ENCODE peak calls at places on chromosomes 4 and X, in four cellular contexts. N is pancreas, E is fibroblast of lung, T is pulmonary artery endothelial cell. C is an unnamed sample.

GRCh38 chrX:127877358-127877757 is 174.8 kb downstream of the ACTRT1 start:
- DNase-seq in E (no peak), N (no peak), T (peak), C (no peak)

GRCh38 chr4:156169011-156169410 is 215.3 kb upstream of the CTSO start:
- DNase-seq in N (no peak), T (no peak), E (peak), C (no peak)

GRCh38 chr4:88029556-88029955 is 22.1 kb downstream of the PKD2 start:
- DNase-seq in T (no peak), N (no peak), E (no peak), C (no peak)

GRCh38 chr4:48633657-48634056 is 143.6 kb downstream of the ZAR1 start:
- DNase-seq in E (no peak), N (no peak), T (no peak), C (no peak)

GRCh38 chrX:63934160-63934559 is 149.1 kb upstream of the ARHGEF9 start:
- DNase-seq in T (no peak), N (no peak), E (no peak), C (no peak)

GRCh38 chr4:113574636-113575103 is 186.9 kb downstream of the CAMK2D start:
- DNase-seq in T (peak), E (peak), N (no peak), C (no peak)

GRCh38 chr4:78437608-78438088 is 113.9 kb upstream of the ANXA3 start:
- DNase-seq in E (peak), T (no peak), N (no peak), C (no peak)

GRCh38 chr4:153936121-153936520 is 147.2 kb upstream of the SFRP2 start:
- DNase-seq in T (no peak), N (no peak), E (no peak), C (no peak)

GRCh38 chr4:47729086-47729763 is 108.6 kb downstream of the CORIN start:
- DNase-seq in T (no peak), N (no peak), E (no peak), C (no peak)

GRCh38 chr4:177051473-177052060 is 258.1 kb upstream of the NEIL3 start:
- DNase-seq in E (no peak), T (peak), N (no peak), C (no peak)

GRCh38 chrX:13899607-13900006 is 82.7 kb upstream of the GPM6B start:
- DNase-seq in N (no peak), T (no peak), E (peak), C (no peak)

GRCh38 chr4:23889814-23890269 is at the start of gene PPARGC1A:
- DNase-seq in E (peak), N (peak), T (no peak), C (peak)

GRCh38 chr4:40672528-40673522 is 43.2 kb upstream of the RBM47 start:
- DNase-seq in T (peak), E (peak), N (no peak), C (no peak)

GRCh38 chr4:13968723-13969122 is 341.2 kb upstream of the BOD1L1 start:
- DNase-seq in E (peak), T (no peak), N (no peak), C (no peak)

GRCh38 chr4:89829470-89830138 is 7.4 kb downstream of the SNCA start:
- DNase-seq in E (peak), T (no peak), N (no peak), C (peak)

GRCh38 chr4:88979292-88979691 is 77.7 kb downstream of the FAM13A start:
- DNase-seq in T (no peak), N (no peak), E (no peak), C (no peak)

GRCh38 chr4:26589699-26590098 is 5.8 kb downstream of the TBC1D19 start:
- DNase-seq in N (no peak), E (no peak), T (no peak), C (no peak)

GRCh38 chr4:3780347-3781171 is 14.4 kb downstream of the ADRA2C start:
- DNase-seq in E (no peak), N (peak), T (no peak), C (no peak)

GRCh38 chrX:1316527-1316926 is 20.1 kb upstream of the IL3RA start:
- DNase-seq in N (no peak), E (no peak), T (no peak), C (no peak)

GRCh38 chr4:22969314-22969896 is 276.7 kb downstream of the GBA3 start:
- DNase-seq in N (no peak), T (no peak), E (peak), C (no peak)

GRCh38 chr4:177105526-177105925 is 204.1 kb upstream of the NEIL3 start:
- DNase-seq in T (no peak), N (no peak), E (no peak), C (no peak)

GRCh38 chr4:15653430-15653829 is 1.7 kb downstream of the FBXL5 start:
- DNase-seq in N (no peak), E (no peak), T (no peak), C (no peak)

GRCh38 chrX:15221321-15221720 is 48.6 kb downstream of the ASB9 start:
- DNase-seq in N (no peak), E (peak), T (no peak), C (no peak)

GRCh38 chrX:151687635-151688034 is 7.6 kb upstream of the PRRG3 start:
- DNase-seq in T (no peak), E (no peak), N (no peak), C (no peak)

GRCh38 chrX:46837543-46838481 is 969 bp downstream of the RP2 start:
- DNase-seq in E (peak), T (no peak), N (no peak), C (no peak)

GRCh38 chrX:54043696-54044125 is 562 bp downstream of the PHF8 start:
- DNase-seq in E (peak), T (no peak), N (peak), C (peak)

GRCh38 chr4:44927361-44928061 is 201.2 kb upstream of the GNPDA2 start:
- DNase-seq in N (no peak), E (peak), T (no peak), C (no peak)

GRCh38 chr4:42488114-42488513 is 90.8 kb downstream of the SHISA3 start:
- DNase-seq in E (no peak), N (no peak), T (no peak), C (no peak)

GRCh38 chrX:13377537-13377936 is 57.7 kb upstream of the ATXN3L start:
- DNase-seq in E (peak), T (no peak), N (no peak), C (no peak)

C was measured in C1 segment of cervical spinal cord.